ENCODE peak calls at places on chromosomes 2 and 18, in eight cellular contexts. W is transverse colon, A is ELR, B is GM03348, K is NCI-H1092 treated with DMSO at 0.1 percent for 48 hours, C is GM12892, I is right cardiac atrium, D is Caki2. Y is an unnamed sample.

GRCh38 chr2:204072443-204073324 is 136.1 kb downstream of the ICOS start:
- DNase-seq in W (peak), A (peak), B (peak), K (no peak), C (no peak), I (no peak), D (peak), Y (peak)

GRCh38 chr18:21960189-21960588 is 209.2 kb upstream of the GATA6 start:
- DNase-seq in W (no peak), A (no peak), B (peak), K (no peak), C (no peak), I (no peak), D (no peak), Y (no peak)

GRCh38 chr2:241298554-241299165 is 16.8 kb downstream of the HDLBP start:
- DNase-seq in W (no peak), A (no peak), B (no peak), K (no peak), C (no peak), I (no peak), D (no peak), Y (no peak)

GRCh38 chr2:119293900-119294299 is 70.3 kb downstream of the STEAP3 start:
- DNase-seq in W (no peak), A (no peak), B (no peak), K (no peak), C (no peak), I (no peak), D (no peak), Y (no peak)

GRCh38 chr18:28163201-28163778 is 13.6 kb downstream of the CDH2 start:
- DNase-seq in W (no peak), A (peak), B (peak), K (no peak), C (no peak), I (no peak), D (no peak), Y (no peak)

GRCh38 chr2:72605836-72606442 is 219.9 kb downstream of the EXOC6B start:
- DNase-seq in W (no peak), A (peak), B (peak), K (no peak), C (no peak), I (no peak), D (no peak), Y (peak)

GRCh38 chr2:71282493-71282892 is 49.1 kb upstream of the ZNF638 start:
- DNase-seq in W (no peak), A (peak), B (no peak), K (no peak), C (no peak), I (no peak), D (peak), Y (no peak)

GRCh38 chr2:157261199-157261782 is 3.8 kb downstream of the GALNT5 start:
- DNase-seq in W (peak), A (peak), B (peak), K (no peak), C (no peak), I (no peak), D (peak), Y (no peak)

GRCh38 chr2:199462167-199462976 is 4.6 kb upstream of the SATB2 start:
- DNase-seq in W (no peak), A (no peak), B (no peak), K (no peak), C (no peak), I (no peak), D (no peak), Y (no peak)

GRCh38 chr2:216829533-216829932 is 30.3 kb downstream of the TNP1 start:
- DNase-seq in W (peak), A (no peak), B (peak), K (peak), C (no peak), I (peak), D (no peak), Y (peak)

Y was measured in lung microvascular endothelial cell.